ENCODE peak calls at places on chromosomes 2 and 18, in five cellular contexts. L is H1, I is breast epithelium, A is HepG2, Z is spleen. F is an unnamed sample.

GRCh38 chr2:198441246-198441645 is 636.9 kb downstream of the PLCL1 start:
- DNase-seq in L (no peak), I (no peak), A (no peak), Z (no peak), F (no peak)

GRCh38 chr2:64646007-64646880 is 7.5 kb downstream of the SERTAD2 start:
- DNase-seq in L (peak), I (peak), A (peak), Z (peak), F (no peak)

GRCh38 chr2:241771286-241772062 is 5.1 kb upstream of the GAL3ST2 start:
- DNase-seq in L (peak), I (peak), A (peak), Z (peak), F (peak)

GRCh38 chr2:135843671-135844070 is 6.7 kb upstream of the LCT start:
- DNase-seq in L (peak), I (no peak), A (no peak), Z (no peak), F (no peak)

GRCh38 chr2:8053241-8053640 is 628.6 kb upstream of the ID2 start:
- DNase-seq in L (no peak), I (no peak), A (no peak), Z (no peak), F (no peak)

GRCh38 chr2:74708296-74708695 is 54.2 kb downstream of the SEMA4F start:
- DNase-seq in L (no peak), I (no peak), A (no peak), Z (no peak), F (no peak)

GRCh38 chr2:133765693-133766092 is 197.4 kb upstream of the NCKAP5 start:
- DNase-seq in L (no peak), I (peak), A (peak), Z (no peak), F (no peak)

GRCh38 chr2:26526589-26526988 is 48.7 kb upstream of the OTOF start:
- DNase-seq in L (no peak), I (no peak), A (no peak), Z (no peak), F (no peak)

GRCh38 chr18:66575263-66575662 is 28.6 kb downstream of the CDH19 start:
- DNase-seq in L (no peak), I (no peak), A (peak), Z (no peak), F (no peak)

GRCh38 chr2:157900203-157900602 is 24.1 kb upstream of the ACVR1 start:
- DNase-seq in L (no peak), I (no peak), A (no peak), Z (no peak), F (no peak)

GRCh38 chr2:146579154-146579930 is 1265.5 kb upstream of the ACVR2A start:
- DNase-seq in L (no peak), I (no peak), A (peak), Z (no peak), F (no peak)

GRCh38 chr18:48024891-48025660 is 94.6 kb upstream of the SMAD2 start:
- DNase-seq in L (no peak), I (no peak), A (no peak), Z (peak), F (no peak)

GRCh38 chr2:225841314-225841713 is 441.8 kb downstream of the NYAP2 start:
- DNase-seq in L (no peak), I (no peak), A (no peak), Z (no peak), F (no peak)

GRCh38 chr2:95526360-95527341 is 42.1 kb upstream of the TRIM43B start:
- DNase-seq in L (no peak), I (peak), A (no peak), Z (peak), F (no peak)

GRCh38 chr2:168738057-168738456 is 64.4 kb upstream of the NOSTRIN start:
- DNase-seq in L (no peak), I (no peak), A (no peak), Z (no peak), F (no peak)

GRCh38 chr2:230912046-230912445 is 13.0 kb downstream of the GPR55 start:
- DNase-seq in L (no peak), I (no peak), A (no peak), Z (peak), F (no peak)

GRCh38 chr2:136168605-136169210 is 50.8 kb upstream of the CXCR4 start:
- DNase-seq in L (peak), I (no peak), A (no peak), Z (no peak), F (no peak)

GRCh38 chr18:68662779-68663178 is 52.1 kb downstream of the TMX3 start:
- DNase-seq in L (no peak), I (no peak), A (no peak), Z (no peak), F (no peak)

GRCh38 chr2:55419236-55419513 is 481 bp downstream of the CCDC88A start:
- DNase-seq in L (no peak), I (no peak), A (no peak), Z (peak), F (no peak)

GRCh38 chr2:42048318-42049251 is 764 bp downstream of the PKDCC start:
- DNase-seq in L (no peak), I (no peak), A (no peak), Z (no peak), F (no peak)

GRCh38 chr2:160581035-160581434 is 87.4 kb upstream of the RBMS1 start:
- DNase-seq in L (no peak), I (no peak), A (no peak), Z (no peak), F (no peak)

GRCh38 chr2:105781274-105781673 is 36.6 kb downstream of the NCK2 start:
- DNase-seq in L (no peak), I (no peak), A (no peak), Z (no peak), F (no peak)

GRCh38 chr2:29212009-29212408 is 96.8 kb downstream of the CLIP4 start:
- DNase-seq in L (peak), I (no peak), A (peak), Z (peak), F (no peak)

GRCh38 chr2:188853307-188853706 is 120.9 kb upstream of the COL3A1 start:
- DNase-seq in L (no peak), I (no peak), A (no peak), Z (no peak), F (no peak)

GRCh38 chr18:23573948-23574431 is 12.3 kb downstream of the NPC1 start:
- DNase-seq in L (no peak), I (no peak), A (no peak), Z (no peak), F (no peak)

GRCh38 chr18:77622009-77622692 is 372.5 kb downstream of the GALR1 start:
- DNase-seq in L (no peak), I (no peak), A (no peak), Z (no peak), F (no peak)

GRCh38 chr2:127080226-127080940 is 26.6 kb downstream of the BIN1 start:
- DNase-seq in L (no peak), I (no peak), A (peak), Z (peak), F (no peak)

GRCh38 chr2:71166812-71167211 is 36.4 kb downstream of the MPHOSPH10 start:
- DNase-seq in L (no peak), I (no peak), A (no peak), Z (no peak), F (no peak)

GRCh38 chr2:187383043-187383800 is 64.8 kb downstream of the CALCRL start:
- DNase-seq in L (no peak), I (no peak), A (no peak), Z (no peak), F (no peak)
- H3K27ac ChIP-seq in L (no peak), I (no peak), A (no peak), Z (no peak), F (no peak)

GRCh38 chr2:219386532-219387280 is 1.0 kb downstream of the DNPEP start:
- DNase-seq in L (no peak), I (no peak), A (no peak), Z (peak), F (no peak)

GRCh38 chr2:219387284-219388126 is at the start of gene DNPEP:
- DNase-seq in L (peak), I (peak), A (peak), Z (peak), F (peak)

GRCh38 chr2:219388845-219389156 is 1.1 kb upstream of the DNPEP start:
- DNase-seq in L (no peak), I (no peak), A (no peak), Z (no peak), F (no peak)

GRCh38 chr2:219385958-219386520 is 1.7 kb downstream of the DNPEP start:
- DNase-seq in L (no peak), I (no peak), A (no peak), Z (peak), F (no peak)

GRCh38 chr2:219388127-219388844 is 574 bp upstream of the DNPEP start:
- DNase-seq in L (peak), I (peak), A (peak), Z (peak), F (peak)
- TF ChIP-seq POLR2A in L (no peak), I (no peak), A (peak), Z (no peak), F (no peak)

GRCh38 chr2:108316194-108316880 is 27.6 kb downstream of the SULT1C2 start:
- DNase-seq in L (peak), I (no peak), A (no peak), Z (no peak), F (no peak)
- TF ChIP-seq POLR2AphosphoS5 in L (no peak), I (no peak), A (no peak), Z (no peak), F (no peak)

GRCh38 chr18:59609654-59610053 is 87.6 kb downstream of the CCBE1 start:
- DNase-seq in L (no peak), I (no peak), A (no peak), Z (no peak), F (no peak)

GRCh38 chr18:59604877-59605276 is 92.3 kb downstream of the CCBE1 start:
- DNase-seq in L (no peak), I (peak), A (no peak), Z (no peak), F (no peak)

GRCh38 chr18:59606193-59607175 is 90.7 kb downstream of the CCBE1 start:
- DNase-seq in L (no peak), I (no peak), A (no peak), Z (no peak), F (no peak)

GRCh38 chr18:59607471-59607870 is 89.8 kb downstream of the CCBE1 start:
- DNase-seq in L (no peak), I (no peak), A (no peak), Z (no peak), F (no peak)

DNA sequence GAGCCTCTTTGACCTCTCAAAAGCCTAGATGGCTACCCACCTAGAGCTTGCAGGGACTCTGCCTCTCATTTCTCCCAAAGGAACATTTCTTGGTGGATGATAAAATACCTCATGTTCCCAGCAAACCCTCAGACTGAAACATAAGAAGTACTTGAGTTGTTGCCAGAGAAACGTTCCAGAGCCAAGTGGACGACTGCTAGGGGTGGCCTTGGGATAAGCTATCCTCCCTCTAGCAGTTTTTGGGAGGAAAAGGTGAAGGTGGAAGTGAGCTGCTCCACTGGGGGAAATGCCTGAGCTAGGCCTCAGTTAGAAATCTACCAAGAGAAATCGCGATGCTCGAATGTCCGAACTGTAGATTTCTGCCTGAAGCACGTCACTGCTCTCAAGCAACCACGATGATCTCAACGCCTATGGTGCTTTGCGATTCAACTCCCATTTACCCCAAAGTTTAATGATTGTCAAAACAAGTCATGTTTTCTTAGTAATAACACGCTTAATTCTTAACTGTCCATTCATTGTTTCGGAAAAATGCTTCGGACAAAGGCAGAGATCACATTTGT is 91.5 kb downstream of the CCBE1 start:
- DNase-seq in L (no peak), I (no peak), A (no peak), Z (no peak), F (no peak)
- H3K27ac ChIP-seq in L (no peak), I (no peak), A (no peak), Z (no peak), F (peak)

GRCh38 chr18:79406708-79407107 is 11.0 kb downstream of the NFATC1 start:
- DNase-seq in L (no peak), I (no peak), A (no peak), Z (peak), F (no peak)

GRCh38 chr18:79405019-79405780 is 9.5 kb downstream of the NFATC1 start:
- DNase-seq in L (no peak), I (no peak), A (no peak), Z (peak), F (no peak)

GRCh38 chr18:79404567-79404910 is 8.8 kb downstream of the NFATC1 start:
- DNase-seq in L (no peak), I (no peak), A (no peak), Z (peak), F (no peak)

GRCh38 chr18:79403723-79404566 is 8.2 kb downstream of the NFATC1 start:
- DNase-seq in L (no peak), I (no peak), A (no peak), Z (peak), F (no peak)

GRCh38 chr18:79405781-79406575 is 10.2 kb downstream of the NFATC1 start:
- DNase-seq in L (no peak), I (no peak), A (no peak), Z (peak), F (no peak)
- TF ChIP-seq POLR2A in L (no peak), I (no peak), A (no peak), Z (no peak), F (no peak)

DNA sequence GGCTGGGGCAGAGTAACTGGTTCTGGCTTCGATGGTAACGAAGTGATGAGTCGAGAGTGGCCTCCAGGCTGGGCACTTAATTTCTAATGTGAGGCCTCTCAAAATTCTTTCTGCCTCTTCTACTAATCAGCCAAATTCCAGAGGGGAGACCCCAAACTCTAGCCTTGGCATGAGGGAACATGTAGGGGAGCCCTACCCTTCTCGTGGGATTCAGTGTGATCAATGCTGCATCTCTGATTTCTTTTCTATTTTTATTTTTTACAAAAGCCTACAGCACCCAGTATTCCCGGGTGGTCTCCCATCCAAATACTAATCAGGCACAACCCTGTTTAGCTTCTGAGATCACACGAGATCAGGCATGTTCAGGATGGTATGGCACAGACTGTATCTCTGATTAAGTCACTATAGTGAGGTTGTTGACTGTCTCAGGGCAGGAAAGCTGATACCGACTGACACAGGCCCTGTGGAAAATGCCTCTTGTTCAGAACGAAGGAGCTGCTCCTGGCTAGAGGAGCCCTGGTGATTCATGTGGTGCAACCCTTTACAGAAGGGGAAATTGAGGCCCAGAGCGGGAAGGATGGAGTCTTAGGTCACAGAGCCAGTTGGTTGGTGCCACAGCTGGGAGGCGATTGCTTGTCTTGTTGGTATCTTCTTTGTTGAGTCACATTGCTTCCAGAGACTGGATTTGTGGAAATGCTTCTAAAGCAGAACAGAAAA is 126.3 kb upstream of the HS6ST1 start:
- DNase-seq in L (peak), I (peak), A (no peak), Z (no peak), F (peak)
- TF ChIP-seq POLR2AphosphoS5 in L (no peak), I (no peak), A (no peak), Z (no peak), F (no peak)

DNA sequence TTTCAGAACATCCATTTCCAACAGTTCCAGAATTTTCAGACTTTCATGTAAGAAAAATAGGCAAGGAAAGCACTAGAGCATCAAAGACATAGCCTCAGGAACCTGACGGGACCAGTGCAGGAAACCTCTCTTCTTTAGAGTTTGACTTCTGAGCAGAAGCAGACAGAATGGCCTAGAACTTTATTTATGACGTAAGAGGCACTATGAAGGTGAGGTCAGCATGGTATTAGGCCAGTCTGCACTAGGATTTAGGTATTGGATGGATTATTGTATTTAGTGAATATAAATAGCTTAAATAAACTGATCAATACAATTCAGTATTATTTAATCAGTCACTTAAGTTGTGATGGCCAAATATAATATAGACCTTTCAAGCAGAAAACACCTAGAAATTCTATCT is 117.6 kb downstream of the CYRIA start:
- DNase-seq in L (no peak), I (no peak), A (no peak), Z (no peak), F (no peak)
- H3K27ac ChIP-seq in L (no peak), I (no peak), A (no peak), Z (no peak), F (no peak)

F was measured in vagina.